ENCODE peak calls at places on chromosome 6, in six cellular contexts. I, C, A, O, L and W are unnamed samples.

GRCh38 chr6:166775180-166775922 is 148.3 kb upstream of the RPS6KA2 start:
- DNase-seq in I (peak; percentile 67), C (peak; percentile 64), A (peak; percentile 49), O (peak; percentile 75), L (peak; percentile 62), W (peak; percentile 63)

GRCh38 chr6:53673138-53673801 is 7.7 kb upstream of the KLHL31 start:
- DNase-seq in I (no peak), C (no peak), A (no peak), O (no peak), L (no peak), W (no peak)

GRCh38 chr6:136550330-136551071 is at the start of gene MAP7:
- DNase-seq in I (peak; percentile 96), C (peak; percentile 63), A (peak; percentile 40), O (peak; percentile 88), L (peak; percentile 70), W (peak; percentile 92)

GRCh38 chr6:16334671-16335070 is 96.3 kb downstream of the GMPR start:
- DNase-seq in I (peak; percentile 28), C (peak; percentile 79), A (no peak), O (no peak), L (peak; percentile 85), W (no peak)

GRCh38 chr6:109024368-109024767 is 70.3 kb downstream of the SESN1 start:
- DNase-seq in I (no peak), C (no peak), A (no peak), O (no peak), L (no peak), W (no peak)

GRCh38 chr6:122081921-122082320 is 317.5 kb upstream of the HSF2 start:
- DNase-seq in I (no peak), C (no peak), A (no peak), O (no peak), L (no peak), W (no peak)

GRCh38 chr6:79630883-79631799 is at the start of gene SH3BGRL2:
- DNase-seq in I (peak; percentile 92), C (peak; percentile 66), A (no peak), O (peak; percentile 95), L (peak; percentile 77), W (peak; percentile 85)

GRCh38 chr6:30942338-30943060 is 1.7 kb downstream of the MUCL3 start:
- DNase-seq in I (peak; percentile 82), C (peak; percentile 82), A (no peak), O (peak; percentile 41), L (peak; percentile 79), W (peak; percentile 89)

GRCh38 chr6:116255246-116255800 is 1.4 kb upstream of the TSPYL4 start:
- DNase-seq in I (no peak), C (no peak), A (no peak), O (peak; percentile 41), L (no peak), W (no peak)

GRCh38 chr6:34385793-34386195 is 6.7 kb downstream of the NUDT3 start:
- DNase-seq in I (no peak), C (no peak), A (no peak), O (no peak), L (no peak), W (no peak)
- H3K27ac ChIP-seq in I (no peak overlapping the region), C (no peak overlapping the region), A (no peak overlapping the region), O (no peak overlapping the region), L (no peak overlapping the region), W (no peak overlapping the region)

GRCh38 chr6:110307368-110307767 is 50.8 kb downstream of the METTL24 start:
- DNase-seq in I (no peak), C (no peak), A (no peak), O (no peak), L (no peak), W (no peak)

GRCh38 chr6:110315856-110316398 is 42.2 kb downstream of the METTL24 start:
- DNase-seq in I (no peak), C (no peak), A (no peak), O (no peak), L (no peak), W (no peak)

GRCh38 chr6:110310861-110311446 is 47.2 kb downstream of the METTL24 start:
- DNase-seq in I (no peak), C (no peak), A (no peak), O (no peak), L (no peak), W (no peak)
- H3K27ac ChIP-seq in I (no peak overlapping the region), C (no peak overlapping the region), A (no peak overlapping the region), O (no peak overlapping the region), L (no peak overlapping the region), W (no peak overlapping the region)

DNA sequence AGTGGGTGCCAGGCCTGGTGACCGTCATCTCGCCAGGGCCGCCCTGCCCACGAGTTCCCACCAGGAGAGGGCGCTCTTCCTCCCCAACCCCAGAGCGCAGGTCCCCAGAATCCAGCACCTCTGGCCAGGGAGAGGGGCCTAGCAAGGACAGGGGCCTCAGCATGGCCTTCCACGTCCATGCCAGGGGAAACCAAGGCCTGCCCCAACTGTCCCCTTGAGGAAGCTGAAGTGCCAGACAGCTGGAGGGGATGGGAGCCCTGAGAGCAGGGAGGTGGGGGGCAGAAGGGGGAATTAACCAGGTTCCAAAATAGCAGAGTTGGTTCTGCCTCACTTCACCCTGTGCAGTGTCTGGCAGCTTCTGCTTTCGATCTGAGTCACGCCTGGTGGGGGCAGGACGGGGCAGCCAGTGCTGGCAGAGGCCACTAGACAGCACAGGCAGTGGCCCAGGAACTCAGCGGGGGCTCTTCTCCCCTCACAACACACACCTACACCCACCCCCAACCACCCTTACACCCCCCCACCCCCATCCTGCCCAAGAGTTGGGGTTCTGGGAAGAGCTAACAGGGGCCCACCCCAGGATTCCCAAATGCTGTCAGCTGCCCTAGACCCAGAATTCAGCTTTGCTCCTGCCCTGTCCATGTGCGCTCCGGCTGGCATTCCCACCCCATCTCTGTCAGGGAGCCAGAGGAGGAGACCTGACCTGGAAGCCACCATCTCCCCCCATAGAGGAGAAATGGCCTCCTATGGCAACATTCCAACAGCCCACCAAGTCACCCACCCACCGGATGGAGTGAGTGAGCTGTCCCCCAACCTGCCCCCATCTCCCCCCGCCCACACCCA is 29.2 kb downstream of the TFEB start:
- DNase-seq in I (peak; percentile 40), C (peak; percentile 92), A (peak; percentile 15), O (peak; percentile 80), L (peak; percentile 94), W (peak; percentile 86)
- H3K27ac ChIP-seq in I (no peak overlapping the region), C (peak overlapping the region; percentile 64), A (no peak overlapping the region), O (peak overlapping the region; percentile 56), L (peak overlapping the region; percentile 46), W (peak overlapping the region; percentile 73)

DNA sequence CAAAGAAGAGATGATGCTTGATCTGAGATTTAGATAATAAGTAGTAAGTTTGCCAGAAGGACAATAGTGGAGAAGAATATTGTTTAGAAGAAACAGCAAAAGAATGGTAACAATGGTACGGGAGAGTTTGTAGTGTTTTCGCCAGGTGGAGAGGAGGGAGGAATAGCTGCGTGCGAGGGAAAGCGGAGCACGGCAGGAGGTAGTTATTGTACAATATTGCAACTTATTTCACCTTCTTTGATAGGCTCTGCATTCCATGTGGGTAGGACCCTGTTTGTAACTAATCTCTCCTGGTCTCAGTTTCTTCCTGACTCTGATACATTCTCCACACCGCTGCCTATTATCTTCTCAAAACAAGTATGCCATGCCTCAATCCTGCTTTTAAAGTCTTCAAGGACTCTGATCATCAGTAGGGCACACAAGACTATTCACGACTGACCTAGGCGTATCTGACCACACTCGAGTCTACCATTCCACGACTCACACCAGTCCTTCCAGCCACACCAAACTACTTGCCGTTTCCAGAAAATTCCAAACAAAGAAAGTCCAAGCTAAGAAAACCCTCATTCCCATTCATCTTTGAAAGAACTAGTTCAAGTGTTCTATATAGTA is 1.1 kb downstream of the PPIL4 start:
- DNase-seq in I (no peak), C (no peak), A (no peak), O (no peak), L (no peak), W (no peak)
- H3K27ac ChIP-seq in I (peak overlapping the region; percentile 87), C (no peak overlapping the region), A (peak overlapping the region; percentile 100), O (no peak overlapping the region), L (peak overlapping the region; percentile 82), W (peak overlapping the region; percentile 98)

GRCh38 chr6:14925627-14926026 is 320.2 kb upstream of the JARID2 start:
- DNase-seq in I (no peak), C (no peak), A (no peak), O (no peak), L (no peak), W (no peak)
- H3K27ac ChIP-seq in I (no peak overlapping the region), C (no peak overlapping the region), A (no peak overlapping the region), O (no peak overlapping the region), L (no peak overlapping the region), W (no peak overlapping the region)

DNA sequence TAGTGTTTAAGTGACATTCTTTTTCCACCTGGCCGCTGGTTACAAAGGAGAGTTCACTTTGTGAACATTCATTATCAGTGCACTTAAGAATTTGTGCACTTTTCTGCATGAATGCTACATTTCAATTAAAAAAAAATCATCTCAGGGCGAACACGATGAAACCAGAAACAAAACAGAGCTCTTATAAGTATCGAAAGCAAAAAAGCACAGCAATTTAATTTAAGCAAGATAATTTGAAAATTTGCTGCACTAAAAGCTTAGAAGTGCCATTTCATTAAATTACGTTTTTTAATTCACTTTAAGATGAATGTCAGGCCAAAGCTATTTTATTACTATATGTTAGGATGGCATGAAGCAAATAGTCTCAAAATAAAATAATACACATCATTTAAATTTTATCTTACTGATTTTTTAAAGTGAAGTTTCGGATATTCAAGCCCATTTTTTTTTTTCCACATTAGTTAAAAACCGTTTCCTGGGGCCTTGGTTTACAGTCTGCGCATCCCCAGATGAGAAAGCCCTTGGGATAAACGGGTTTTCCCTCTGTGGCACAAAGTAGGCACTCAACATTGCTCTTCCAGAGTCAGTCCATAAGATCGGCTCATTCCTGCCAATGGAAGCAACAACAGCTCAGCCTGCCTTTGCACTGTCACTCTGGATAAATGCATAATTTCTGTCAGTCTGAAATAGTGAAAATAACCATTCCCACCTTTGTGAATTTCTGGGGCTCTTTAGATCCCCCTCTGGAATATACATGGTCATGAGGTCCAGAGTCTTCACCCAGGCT is 80.1 kb downstream of the FYN start:
- DNase-seq in I (no peak), C (no peak), A (no peak), O (no peak), L (no peak), W (no peak)
- H3K27ac ChIP-seq in I (no peak overlapping the region), C (no peak overlapping the region), A (peak overlapping the region; percentile 53), O (peak overlapping the region; percentile 92), L (no peak overlapping the region), W (peak overlapping the region; percentile 19)

DNA sequence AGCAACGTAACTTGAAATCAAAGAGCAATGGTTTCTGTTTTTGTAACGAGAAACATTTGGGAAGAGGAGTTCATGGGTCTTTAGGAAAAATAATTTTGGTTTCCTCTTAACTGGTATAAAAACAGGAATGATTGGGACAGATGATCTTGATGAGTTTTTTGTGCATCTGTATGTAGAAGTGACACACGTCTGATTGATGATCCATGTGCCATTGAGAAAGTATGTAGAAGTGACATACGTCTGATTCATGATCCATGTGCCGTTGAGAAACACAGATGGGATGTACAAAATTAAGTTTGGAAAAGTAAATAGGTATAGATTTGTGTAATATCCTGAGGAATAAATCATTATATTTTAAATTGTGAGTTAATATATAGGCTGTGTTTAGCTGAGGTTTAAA is 2.1 kb downstream of the KIAA1586 start:
- DNase-seq in I (no peak), C (no peak), A (no peak), O (no peak), L (no peak), W (no peak)
- H3K27ac ChIP-seq in I (no peak overlapping the region), C (no peak overlapping the region), A (no peak overlapping the region), O (no peak overlapping the region), L (no peak overlapping the region), W (no peak overlapping the region)

GRCh38 chr6:34114695-34115395 is 31.0 kb downstream of the GRM4 start:
- DNase-seq in I (no peak), C (no peak), A (no peak), O (no peak), L (no peak), W (no peak)
- H3K27ac ChIP-seq in I (no peak overlapping the region), C (no peak overlapping the region), A (no peak overlapping the region), O (no peak overlapping the region), L (no peak overlapping the region), W (no peak overlapping the region)